ENCODE peak calls at places on chromosomes 11 and 22, in five cellular contexts. Q is lung, S is astrocyte of the spinal cord, O is progenitor cell of endocrine pancreas, T is transverse colon. F is an unnamed sample.

GRCh38 chr22:44194569-44194968 is 13.8 kb downstream of the PARVG start:
- DNase-seq in O (no peak), Q (no peak), S (no peak), T (no peak), F (no peak)

GRCh38 chr11:68551223-68551622 is 90.7 kb downstream of the PPP6R3 start:
- DNase-seq in Q (no peak), T (no peak), S (no peak), O (no peak), F (no peak)

GRCh38 chr11:92627615-92628201 is 341.7 kb upstream of the MTNR1B start:
- DNase-seq in T (no peak), S (peak), Q (no peak), O (no peak), F (no peak)

GRCh38 chr11:32231909-32232493 is 141.1 kb downstream of the RCN1 start:
- DNase-seq in O (no peak), T (no peak), S (peak), Q (no peak), F (no peak)

GRCh38 chr11:2076441-2076840 is 62.7 kb downstream of the IGF2 start:
- DNase-seq in S (no peak), O (no peak), T (no peak), Q (no peak), F (no peak)

GRCh38 chr22:41528132-41528766 is 16.0 kb downstream of the POLR3H start:
- DNase-seq in S (no peak), O (no peak), T (no peak), Q (no peak), F (no peak)

GRCh38 chr11:7573193-7573557 is 59.4 kb downstream of the PPFIBP2 start:
- DNase-seq in S (no peak), O (no peak), Q (no peak), T (no peak), F (no peak)

GRCh38 chr11:118606844-118607228 is 579 bp upstream of the PHLDB1 start:
- DNase-seq in Q (no peak), T (no peak), S (no peak), O (no peak), F (no peak)

GRCh38 chr11:112467721-112468120 is 207.1 kb upstream of the PLET1 start:
- DNase-seq in Q (no peak), O (no peak), T (no peak), S (no peak), F (no peak)

GRCh38 chr11:117230286-117230961 is 1.4 kb downstream of the PCSK7 start:
- DNase-seq in S (peak), Q (no peak), T (no peak), O (no peak), F (no peak)

GRCh38 chr22:37803636-37804371 is 3.9 kb upstream of the GCAT start:
- DNase-seq in Q (no peak), T (no peak), O (no peak), S (no peak), F (no peak)

GRCh38 chr22:39204216-39204615 is 40.6 kb downstream of the PDGFB start:
- DNase-seq in Q (no peak), T (no peak), O (no peak), S (no peak), F (no peak)

GRCh38 chr11:77081381-77081851 is 14.6 kb downstream of the CAPN5 start:
- DNase-seq in O (no peak), Q (no peak), S (no peak), T (peak), F (no peak)

GRCh38 chr22:35376728-35377472 is 4.0 kb upstream of the HMOX1 start:
- DNase-seq in S (peak), T (peak), Q (peak), O (peak), F (peak)

GRCh38 chr11:35853871-35854270 is 90.0 kb upstream of the LDLRAD3 start:
- DNase-seq in S (no peak), T (no peak), Q (no peak), O (no peak), F (no peak)

GRCh38 chr11:44017443-44018126 is 30.2 kb upstream of the ACCSL start:
- DNase-seq in O (no peak), S (no peak), Q (no peak), T (no peak), F (no peak)

GRCh38 chr11:120751550-120751949 is 240.0 kb downstream of the GRIK4 start:
- DNase-seq in O (no peak), S (no peak), T (no peak), Q (no peak), F (no peak)

GRCh38 chr22:49666146-49666809 is 161.4 kb downstream of the BRD1 start:
- DNase-seq in O (no peak), S (no peak), T (peak), Q (no peak), F (no peak)

GRCh38 chr11:56817661-56818060 is 69.2 kb upstream of the OR9G4 start:
- DNase-seq in S (no peak), O (no peak), T (peak), Q (no peak), F (no peak)

GRCh38 chr11:17649696-17650600 is 69.4 kb upstream of the MYOD1 start:
- DNase-seq in Q (no peak), T (no peak), S (peak), O (no peak), F (no peak)

GRCh38 chr11:73883856-73884255 is 7.1 kb downstream of the PAAF1 start:
- DNase-seq in S (no peak), Q (no peak), O (no peak), T (no peak), F (no peak)

GRCh38 chr11:126662055-126662790 is 306.7 kb downstream of the ST3GAL4 start:
- DNase-seq in Q (no peak), T (no peak), S (no peak), O (no peak), F (no peak)

GRCh38 chr11:640021-640706 is 3.1 kb downstream of the DRD4 start:
- DNase-seq in Q (no peak), S (no peak), O (no peak), T (no peak), F (no peak)

GRCh38 chr11:130814440-130815073 is 101.7 kb downstream of the SNX19 start:
- DNase-seq in S (no peak), Q (no peak), T (no peak), O (no peak), F (no peak)

GRCh38 chr11:22974251-22974650 is 114.0 kb upstream of the CCDC179 start:
- DNase-seq in S (no peak), T (no peak), Q (no peak), O (no peak), F (no peak)

GRCh38 chr11:46865340-46865739 is 19.3 kb upstream of the CKAP5 start:
- DNase-seq in O (no peak), S (peak), T (no peak), Q (no peak), F (no peak)

GRCh38 chr11:112878228-112878627 is 83.0 kb upstream of the NCAM1 start:
- DNase-seq in T (no peak), O (no peak), Q (no peak), S (no peak), F (no peak)

GRCh38 chr11:101166038-101166437 is 36.4 kb upstream of the PGR start:
- DNase-seq in S (no peak), T (no peak), O (no peak), Q (no peak), F (no peak)

GRCh38 chr11:3139481-3140290 is 25.4 kb downstream of the OSBPL5 start:
- DNase-seq in O (no peak), T (no peak), Q (no peak), S (no peak), F (no peak)

GRCh38 chr11:59778122-59778521 is 22.9 kb downstream of the STX3 start:
- DNase-seq in Q (no peak), T (peak), S (no peak), O (no peak), F (no peak)

GRCh38 chr11:115993613-115994012 is 489.4 kb upstream of the CADM1 start:
- DNase-seq in S (no peak), O (no peak), Q (no peak), T (no peak), F (no peak)

GRCh38 chr11:115984228-115984627 is 480.0 kb upstream of the CADM1 start:
- DNase-seq in S (no peak), T (no peak), Q (no peak), O (no peak), F (no peak)

GRCh38 chr11:115985896-115986295 is 481.7 kb upstream of the CADM1 start:
- DNase-seq in Q (no peak), T (no peak), O (no peak), S (no peak), F (no peak)

GRCh38 chr11:115990004-115990447 is 485.8 kb upstream of the CADM1 start:
- DNase-seq in O (no peak), S (no peak), Q (no peak), T (peak), F (no peak)
- TF ChIP-seq CTCF in O (peak), S (peak), Q (no peak), T (peak), F (peak)

GRCh38 chr22:23789638-23790037 is 2.9 kb downstream of the SMARCB1 start:
- DNase-seq in S (no peak), T (no peak), Q (no peak), O (no peak), F (no peak)
- TF ChIP-seq CTCF in S (peak), T (no peak), Q (no peak), O (no peak), F (no peak)

GRCh38 chr11:62148271-62148980 is 24.6 kb downstream of the INCENP start:
- DNase-seq in T (no peak), Q (no peak), O (peak), S (no peak), F (no peak)

GRCh38 chr11:62146476-62147200 is 22.8 kb downstream of the INCENP start:
- DNase-seq in T (no peak), Q (no peak), O (no peak), S (no peak), F (no peak)

GRCh38 chr11:62145261-62145871 is 21.6 kb downstream of the INCENP start:
- DNase-seq in S (no peak), O (no peak), Q (no peak), T (no peak), F (no peak)

GRCh38 chr11:62149986-62150886 is 26.4 kb downstream of the INCENP start:
- DNase-seq in S (no peak), T (no peak), Q (no peak), O (no peak), F (no peak)

DNA sequence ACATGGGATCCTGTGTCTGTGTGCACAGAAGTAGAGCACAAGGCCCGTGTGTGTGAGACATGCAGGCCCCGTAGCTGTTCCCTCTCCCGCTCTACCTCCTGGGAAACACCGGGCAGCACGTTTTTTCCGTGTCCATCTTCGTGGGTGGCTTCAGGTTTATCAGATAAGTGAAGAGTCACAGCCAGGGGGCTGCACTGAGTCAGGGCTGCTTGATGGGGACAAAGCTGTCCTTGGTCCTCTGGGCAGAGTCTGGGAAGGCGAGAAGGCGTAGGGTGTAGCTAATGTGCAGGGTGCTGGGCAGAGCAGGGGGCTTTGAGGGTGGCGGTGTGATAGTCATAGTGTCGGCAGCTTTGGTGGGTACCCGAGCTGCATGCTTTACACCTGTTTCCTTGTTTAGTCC is 23.7 kb downstream of the INCENP start:
- DNase-seq in O (peak), Q (no peak), S (no peak), T (no peak), F (no peak)
- TF ChIP-seq CTCF in O (no peak), Q (no peak), S (no peak), T (no peak), F (no peak)

DNA sequence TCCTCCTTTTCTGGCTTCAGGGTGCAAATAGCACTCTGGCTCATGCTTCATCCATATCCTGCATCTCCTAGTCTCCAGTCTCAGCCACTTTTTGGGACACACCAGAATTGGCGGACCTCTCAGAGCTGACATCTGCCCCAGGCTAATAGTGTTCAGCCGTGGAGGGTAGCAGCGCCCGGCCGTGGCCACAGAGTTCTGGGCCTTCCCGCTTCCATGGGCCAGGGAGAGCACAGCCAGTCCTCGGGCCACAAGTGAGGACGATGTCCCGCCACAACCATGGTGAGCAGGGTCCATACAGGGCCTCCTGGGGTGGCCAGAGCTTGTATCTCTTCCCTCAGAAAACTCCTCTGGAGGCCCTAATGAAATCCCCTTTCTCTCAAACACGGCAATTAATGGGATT is 26.0 kb downstream of the DKK3 start:
- DNase-seq in O (no peak), T (no peak), Q (no peak), S (no peak), F (no peak)
- TF ChIP-seq CTCF in O (no peak), T (no peak), Q (no peak), S (no peak), F (no peak)

GRCh38 chr22:19166421-19166820 is 12.1 kb downstream of the SLC25A1 start:
- DNase-seq in O (no peak), S (no peak), T (no peak), Q (no peak), F (no peak)

GRCh38 chr22:19169002-19169946 is 9.3 kb downstream of the SLC25A1 start:
- DNase-seq in Q (no peak), T (no peak), O (no peak), S (no peak), F (no peak)

GRCh38 chr22:19167106-19167869 is 11.2 kb downstream of the SLC25A1 start:
- DNase-seq in S (no peak), T (no peak), Q (no peak), O (no peak), F (no peak)

GRCh38 chr22:19169947-19170318 is 8.6 kb downstream of the SLC25A1 start:
- DNase-seq in S (no peak), T (no peak), O (no peak), Q (no peak), F (no peak)

DNA sequence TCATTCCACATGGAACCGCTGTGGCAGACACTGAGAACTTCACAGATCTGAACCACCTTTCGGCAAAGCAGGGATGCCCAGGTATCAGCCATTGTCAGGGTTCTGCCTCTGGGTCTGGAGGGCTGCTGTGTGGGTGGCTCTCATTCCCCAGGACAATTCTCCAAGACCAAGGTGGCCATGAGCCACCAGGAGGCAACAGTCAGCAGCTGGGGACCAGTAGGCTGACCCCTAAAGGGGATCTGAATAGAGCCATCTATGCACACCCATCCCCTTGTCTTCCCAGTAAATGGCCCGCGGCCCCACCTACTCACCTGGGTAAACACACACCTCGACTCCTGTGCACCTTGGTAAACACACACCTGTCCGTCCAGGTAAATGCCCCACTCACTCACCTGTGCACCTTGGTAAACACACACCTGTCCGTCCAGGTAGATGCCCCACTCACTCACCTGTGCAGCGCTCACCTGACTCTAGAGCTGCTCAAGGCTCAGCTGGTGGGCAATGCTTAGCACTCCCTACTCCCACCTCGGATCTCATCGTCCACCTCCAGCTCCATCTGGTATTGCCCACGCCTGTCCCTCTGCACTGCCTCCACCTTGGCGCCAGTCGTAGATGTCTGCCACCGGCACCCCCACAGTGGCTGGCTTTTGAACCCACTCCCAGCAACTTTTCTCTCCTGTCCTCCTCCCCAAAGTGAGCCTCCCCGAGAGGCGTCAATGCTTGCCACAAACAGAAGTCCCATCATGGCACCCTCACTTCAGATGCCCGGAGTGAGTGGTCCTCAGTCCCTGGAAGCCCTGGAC is 10.2 kb downstream of the SLC25A1 start:
- DNase-seq in Q (no peak), T (no peak), O (no peak), S (no peak), F (no peak)
- TF ChIP-seq CTCF in Q (no peak), T (no peak), O (peak), S (no peak), F (no peak)

GRCh38 chr11:91374794-91375193 is 849.8 kb upstream of the FAT3 start:
- DNase-seq in Q (no peak), S (no peak), T (no peak), O (no peak), F (no peak)

GRCh38 chr11:91373497-91373896 is 851.1 kb upstream of the FAT3 start:
- DNase-seq in Q (no peak), S (no peak), T (no peak), O (no peak), F (no peak)
- TF ChIP-seq CTCF in Q (no peak), S (no peak), T (no peak), O (peak), F (no peak)